ENCODE peak calls at places on chromosomes 16 and 17, in five cellular contexts. One of them, this sample, is unnamed.

GRCh38 chr17:50209472-50210248 is 8.2 kb upstream of the COL1A1 start:
- DNase-seq in WTC11: peak
- DNase-seq in GM12878: no peak
- DNase-seq in K562: peak
- DNase-seq in HepG2: no peak
- DNase-seq in this sample: no peak

GRCh38 chr16:31413943-31414342 is 14.2 kb downstream of the COX6A2 start:
- DNase-seq in WTC11: no peak
- DNase-seq in GM12878: no peak
- DNase-seq in K562: no peak
- DNase-seq in HepG2: no peak
- DNase-seq in this sample: no peak

GRCh38 chr17:80678621-80679020 is 134.0 kb downstream of the RPTOR start:
- DNase-seq in WTC11: no peak
- DNase-seq in GM12878: no peak
- DNase-seq in K562: peak
- DNase-seq in HepG2: no peak
- DNase-seq in this sample: no peak

GRCh38 chr16:59039066-59039465 is 304.9 kb upstream of the GOT2 start:
- DNase-seq in WTC11: no peak
- DNase-seq in GM12878: no peak
- DNase-seq in K562: no peak
- DNase-seq in HepG2: no peak
- DNase-seq in this sample: no peak

GRCh38 chr17:10631048-10631700 is 25.9 kb downstream of the MYH3 start:
- DNase-seq in WTC11: peak
- DNase-seq in GM12878: no peak
- DNase-seq in K562: peak
- DNase-seq in HepG2: no peak
- DNase-seq in this sample: peak

GRCh38 chr17:40502716-40503115 is 1.3 kb upstream of the TNS4 start:
- DNase-seq in WTC11: no peak
- DNase-seq in GM12878: no peak
- DNase-seq in K562: no peak
- DNase-seq in HepG2: no peak
- DNase-seq in this sample: no peak

GRCh38 chr17:75047398-75048098 is 523 bp downstream of the KCTD2 start:
- DNase-seq in WTC11: peak
- DNase-seq in GM12878: no peak
- DNase-seq in K562: peak
- DNase-seq in HepG2: no peak
- DNase-seq in this sample: no peak

GRCh38 chr16:17638134-17638533 is 167.4 kb upstream of the XYLT1 start:
- DNase-seq in WTC11: no peak
- DNase-seq in GM12878: no peak
- DNase-seq in K562: no peak
- DNase-seq in HepG2: no peak
- DNase-seq in this sample: no peak

GRCh38 chr17:81432873-81433451 is 37.7 kb downstream of the BAHCC1 start:
- DNase-seq in WTC11: no peak
- DNase-seq in GM12878: no peak
- DNase-seq in K562: no peak
- DNase-seq in HepG2: no peak
- DNase-seq in this sample: no peak

GRCh38 chr17:17354560-17355357 is 51.6 kb downstream of the NT5M start:
- DNase-seq in WTC11: peak
- DNase-seq in GM12878: peak
- DNase-seq in K562: peak
- DNase-seq in HepG2: peak
- DNase-seq in this sample: peak

GRCh38 chr16:56262148-56262878 is 71.0 kb downstream of the GNAO1 start:
- DNase-seq in WTC11: no peak
- DNase-seq in GM12878: no peak
- DNase-seq in K562: peak
- DNase-seq in HepG2: no peak
- DNase-seq in this sample: no peak
- TF ChIP-seq ATF2 in WTC11: no peak
- TF ChIP-seq ATF2 in GM12878: no peak
- TF ChIP-seq ATF2 in K562: no peak
- TF ChIP-seq ATF2 in HepG2: no peak
- TF ChIP-seq ATF2 in this sample: no peak

DNA sequence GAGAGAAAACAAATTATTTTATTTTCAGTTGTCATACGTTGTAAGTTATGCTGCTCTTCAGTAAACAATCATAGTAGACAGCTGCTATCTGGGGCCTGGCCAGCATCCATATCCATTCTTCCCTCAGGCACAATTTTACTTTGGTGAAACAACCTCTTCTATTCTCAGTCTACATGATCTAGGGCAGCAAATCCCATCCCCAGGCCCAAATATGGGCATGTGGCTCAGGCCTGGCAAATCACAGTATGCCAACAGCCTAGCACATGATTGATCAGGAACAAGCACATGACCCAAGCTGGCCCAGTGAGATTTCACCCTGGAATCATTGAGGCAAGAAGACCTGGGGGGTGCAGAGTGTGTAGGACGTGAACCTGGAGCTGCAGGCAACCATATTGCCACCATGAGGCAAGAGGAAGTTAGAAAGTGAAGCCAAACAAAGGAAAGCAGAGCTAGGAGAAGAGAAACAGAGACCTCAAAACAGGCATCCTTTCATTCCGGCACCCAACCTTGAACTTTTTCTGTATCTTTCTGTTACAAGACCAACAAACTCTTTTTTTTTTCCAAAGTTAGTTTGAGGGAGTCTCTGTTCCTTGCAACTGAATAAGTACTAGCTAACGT is 10.3 kb upstream of the ABCC12 start:
- DNase-seq in WTC11: no peak
- DNase-seq in GM12878: no peak
- DNase-seq in K562: no peak
- DNase-seq in HepG2: peak
- DNase-seq in this sample: no peak
- TF ChIP-seq ATF2 in WTC11: no peak
- TF ChIP-seq ATF2 in GM12878: no peak
- TF ChIP-seq ATF2 in K562: no peak
- TF ChIP-seq ATF2 in HepG2: no peak
- TF ChIP-seq ATF2 in this sample: no peak

DNA sequence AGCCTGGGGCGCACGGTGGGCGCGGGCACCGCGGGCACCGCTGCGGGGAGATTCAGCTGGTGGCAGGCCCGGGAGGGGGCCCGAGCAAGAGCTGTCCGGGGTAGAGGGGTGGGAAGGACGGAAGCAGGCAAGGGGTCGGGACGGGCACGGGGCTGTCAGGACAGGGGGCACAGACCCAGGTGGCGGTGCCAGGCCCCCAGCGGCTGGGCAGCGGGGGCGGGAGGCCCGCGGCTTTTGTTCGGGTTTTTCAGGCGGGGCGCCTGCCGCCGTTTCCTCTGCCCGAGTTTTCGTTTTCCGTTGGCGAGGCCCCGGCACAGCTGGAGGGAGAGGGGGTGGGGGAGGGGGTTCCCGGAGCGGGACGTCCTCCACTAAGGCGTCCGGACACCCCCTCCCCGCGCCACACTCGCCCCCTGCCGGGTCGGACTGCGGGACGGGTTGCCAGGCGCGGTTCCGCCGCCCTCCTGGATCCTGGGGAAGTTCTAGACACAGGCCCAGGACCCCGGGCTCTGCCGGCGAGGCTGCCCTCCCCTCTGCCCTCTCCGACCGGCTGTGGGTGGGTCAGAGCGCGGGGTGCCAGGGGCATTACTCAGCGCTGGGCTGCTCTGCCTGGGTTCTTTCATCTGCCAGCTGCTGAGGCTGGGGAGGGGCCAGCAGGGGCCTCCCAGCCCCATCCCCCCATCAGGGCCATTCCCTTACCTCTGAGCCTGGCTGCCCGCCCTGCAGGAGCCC is 543 bp downstream of the ARHGAP23 start:
- DNase-seq in WTC11: no peak
- DNase-seq in GM12878: no peak
- DNase-seq in K562: no peak
- DNase-seq in HepG2: no peak
- DNase-seq in this sample: no peak
- TF ChIP-seq ATF2 in WTC11: no peak
- TF ChIP-seq ATF2 in GM12878: no peak
- TF ChIP-seq ATF2 in K562: no peak
- TF ChIP-seq ATF2 in HepG2: no peak
- TF ChIP-seq ATF2 in this sample: no peak

GRCh38 chr16:74216319-74216718 is 80.3 kb upstream of the PSMD7 start:
- DNase-seq in WTC11: no peak
- DNase-seq in GM12878: no peak
- DNase-seq in K562: no peak
- DNase-seq in HepG2: no peak
- DNase-seq in this sample: no peak
- TF ChIP-seq ATF2 in WTC11: no peak
- TF ChIP-seq ATF2 in GM12878: no peak
- TF ChIP-seq ATF2 in K562: no peak
- TF ChIP-seq ATF2 in HepG2: no peak
- TF ChIP-seq ATF2 in this sample: no peak

This sample was measured in H1.